ENCODE peak calls at places on chromosomes 5 and 9, in nine cellular contexts. W, C, N, F, D, Y, O, X and E are unnamed samples. For H3K4me1, the result is how much of the 10 kb centered on the place peaks cover.

GRCh38 chr5:1179383-1179715 is 22.0 kb upstream of the SLC6A19 start:
- DNase-seq in X (no peak), Y (no peak), O (no peak), N (no peak), C (no peak), F (no peak), D (no peak), W (no peak), E (peak)

GRCh38 chr9:136726631-136727191 is 14.3 kb downstream of the DIPK1B start:
- DNase-seq in N (peak), Y (peak), O (no peak), F (peak), C (no peak), X (peak), D (no peak), W (no peak), E (peak)

GRCh38 chr5:154860123-154860522 is 1.7 kb downstream of the CNOT8 start:
- DNase-seq in F (peak), Y (peak), D (peak), O (no peak), W (peak), X (peak), C (no peak), N (peak), E (no peak)

GRCh38 chr9:21357479-21358290 is 7.0 kb upstream of the IFNA6 start:
- DNase-seq in N (no peak), O (no peak), D (no peak), C (no peak), W (peak), X (peak), F (no peak), Y (no peak), E (no peak)

GRCh38 chr5:154899107-154899816 is 38.7 kb downstream of the GEMIN5 start:
- DNase-seq in N (no peak), F (no peak), W (no peak), O (no peak), C (no peak), X (no peak), D (no peak), Y (no peak), E (no peak)

GRCh38 chr5:64147849-64148441 is 17.7 kb upstream of the RNF180 start:
- DNase-seq in C (peak), X (peak), N (peak), F (peak), D (peak), Y (peak), O (no peak), W (peak), E (peak)

GRCh38 chr5:120690621-120691407 is 226.7 kb downstream of the PRR16 start:
- DNase-seq in X (no peak), F (no peak), N (no peak), Y (no peak), D (no peak), O (no peak), C (no peak), W (no peak), E (no peak)

GRCh38 chr9:929719-930118 is 46.7 kb upstream of the DMRT3 start:
- DNase-seq in W (no peak), O (no peak), F (no peak), Y (no peak), N (no peak), X (no peak), D (no peak), C (no peak), E (no peak)

GRCh38 chr9:104780796-104781395 is 17.0 kb downstream of the NIPSNAP3B start:
- DNase-seq in X (peak), Y (no peak), O (no peak), N (peak), W (no peak), F (no peak), D (no peak), C (no peak), E (no peak)

GRCh38 chr5:91123896-91124295 is 259.2 kb downstream of the ARRDC3 start:
- DNase-seq in X (peak), C (no peak), Y (no peak), N (no peak), W (no peak), O (no peak), F (no peak), D (no peak), E (no peak)

GRCh38 chr5:91119941-91120850 is 262.9 kb downstream of the ARRDC3 start:
- DNase-seq in F (no peak), D (peak), C (peak), X (no peak), O (no peak), Y (no peak), W (no peak), N (no peak), E (no peak)

GRCh38 chr5:91121347-91121993 is 261.6 kb downstream of the ARRDC3 start:
- DNase-seq in C (no peak), W (no peak), N (no peak), O (no peak), X (no peak), F (no peak), D (peak), Y (no peak), E (no peak)

GRCh38 chr5:91123291-91123690 is 259.8 kb downstream of the ARRDC3 start:
- DNase-seq in F (no peak), D (no peak), N (no peak), X (no peak), W (no peak), O (no peak), C (no peak), Y (no peak), E (no peak)

DNA sequence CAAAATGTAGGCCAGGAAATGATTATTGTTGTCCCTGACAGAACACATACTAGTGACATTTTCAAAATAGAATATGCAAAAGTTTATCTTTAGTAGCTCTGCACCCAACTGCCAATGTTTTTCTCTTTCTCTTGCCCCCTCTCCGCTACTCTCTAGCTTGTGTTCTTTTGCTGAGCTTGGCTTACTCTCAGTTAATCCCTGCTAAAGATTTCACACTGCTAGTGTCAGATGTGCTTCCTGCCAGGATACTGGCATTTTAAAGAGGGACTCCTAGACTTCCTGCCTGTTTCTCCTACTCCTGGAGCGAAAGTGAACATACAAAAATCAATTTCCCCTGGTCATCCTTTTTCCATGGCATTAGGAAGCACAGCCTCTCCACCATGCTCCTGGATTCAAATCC is 260.5 kb downstream of the ARRDC3 start:
- DNase-seq in D (no peak), N (peak), O (no peak), C (no peak), F (no peak), X (no peak), W (no peak), Y (no peak), E (no peak)
- H3K4me1 ChIP-seq in D (half or more), N (under half), O (under half), C (under half), F (under half), X (under half), W (under half), Y (under half), E (under half)

GRCh38 chr9:88075966-88076285 is 62.3 kb downstream of the SPATA31C2 start:
- DNase-seq in Y (no peak), F (no peak), W (no peak), N (no peak), C (no peak), O (no peak), X (no peak), D (no peak), E (no peak)

GRCh38 chr9:88072831-88073365 is 65.4 kb downstream of the SPATA31C2 start:
- DNase-seq in D (no peak), C (no peak), F (no peak), X (peak), Y (no peak), O (no peak), W (peak), N (no peak), E (no peak)

GRCh38 chr9:88076286-88077070 is 61.8 kb downstream of the SPATA31C2 start:
- DNase-seq in Y (peak), O (peak), W (peak), N (peak), X (peak), D (peak), C (peak), F (peak), E (peak)

GRCh38 chr9:88074931-88075330 is 63.3 kb downstream of the SPATA31C2 start:
- DNase-seq in N (no peak), Y (no peak), X (no peak), C (no peak), F (no peak), W (no peak), D (no peak), O (no peak), E (no peak)

GRCh38 chr9:88077071-88077617 is 61.1 kb downstream of the SPATA31C2 start:
- DNase-seq in W (no peak), Y (no peak), O (no peak), N (no peak), X (no peak), D (no peak), F (no peak), C (no peak), E (peak)
- H3K4me3 ChIP-seq in W (peak), Y (peak), O (peak), N (no peak), X (no peak), D (peak), F (peak), C (peak), E (peak)

DNA sequence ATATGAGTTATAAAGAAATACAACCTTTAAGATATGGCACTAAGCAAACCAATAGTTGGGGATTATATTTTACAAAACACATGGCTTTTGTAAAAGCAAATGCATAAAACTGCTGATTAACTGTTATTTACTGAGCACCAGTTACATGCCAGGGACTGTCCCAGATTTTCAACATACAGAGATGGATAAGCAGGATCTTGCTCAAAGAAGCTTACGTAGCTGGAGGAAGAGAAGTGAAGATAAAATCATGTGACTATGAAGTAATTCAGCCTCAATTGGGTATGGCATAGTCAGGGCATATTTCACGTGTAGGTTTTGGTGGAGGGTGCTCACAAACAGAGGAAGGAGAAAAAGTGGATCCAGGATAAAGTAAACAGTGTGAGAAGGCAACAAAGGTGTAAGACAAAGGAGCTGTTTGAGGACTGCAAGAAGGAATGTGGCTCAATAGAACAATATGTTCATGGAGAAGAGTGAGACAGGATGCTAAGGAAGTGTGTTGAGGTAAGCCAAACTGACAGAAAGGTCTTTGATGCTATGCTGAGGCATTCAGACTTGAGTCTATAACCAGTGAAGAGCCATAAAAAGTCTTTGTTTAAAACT is 143.1 kb upstream of the ADAMTSL1 start:
- DNase-seq in F (no peak), D (no peak), W (no peak), C (no peak), N (peak), X (no peak), Y (no peak), O (no peak), E (no peak)
- TF ChIP-seq CTCF in F (no peak), D (no peak), W (no peak), C (no peak), N (no peak), X (no peak), Y (no peak), O (no peak), E (no peak)

GRCh38 chr5:170854550-170854949 is 7.3 kb upstream of the RANBP17 start:
- DNase-seq in W (no peak), X (no peak), N (no peak), O (no peak), Y (no peak), C (no peak), F (no peak), D (no peak), E (no peak)
- H3K4me1 ChIP-seq in W (under half), X (under half), N (under half), O (under half), Y (under half), C (under half), F (under half), D (under half), E (under half)